ENCODE peak calls at places on chromosome 4, in seven cellular contexts. S is T-helper 1 cell, V is cardiac fibroblast, L is K562, O is KBM-7, H is nephron progenitor cell, F is islet precursor cell. J is an unnamed sample.

GRCh38 chr4:80393246-80393969 is 57.9 kb downstream of the CFAP299 start:
- DNase-seq in V (peak; percentile 77), F (no peak), H (no peak), O (no peak), L (no peak), S (no peak), J (no peak)

GRCh38 chr4:107125496-107125895 is 89.4 kb upstream of the DKK2 start:
- DNase-seq in F (no peak), S (no peak), H (no peak), O (no peak), L (no peak), V (peak; percentile 30), J (no peak)

GRCh38 chr4:153458969-153459368 is 7.2 kb upstream of the TMEM131L start:
- DNase-seq in O (no peak), H (no peak), F (no peak), S (no peak), L (no peak), V (no peak), J (no peak)

GRCh38 chr4:70704333-70705145 is 16.2 kb downstream of the UTP3 start:
- DNase-seq in H (peak; percentile 88), V (peak; percentile 59), S (peak; percentile 51), F (peak; percentile 96), L (peak; percentile 88), O (peak; percentile 72), J (peak; percentile 92)

GRCh38 chr4:56215138-56215793 is 172.0 kb downstream of the AASDH start:
- DNase-seq in V (peak; percentile 51), O (no peak), L (no peak), H (no peak), S (no peak), F (no peak), J (no peak)

GRCh38 chr4:187883836-187884235 is 111.7 kb upstream of the ZFP42 start:
- DNase-seq in O (no peak), V (no peak), F (no peak), H (no peak), S (no peak), L (no peak), J (peak; percentile 19)

GRCh38 chr4:41365726-41366125 is 109.0 kb downstream of the UCHL1 start:
- DNase-seq in S (no peak), H (no peak), F (no peak), V (no peak), O (no peak), L (no peak), J (peak; percentile 20)

GRCh38 chr4:122617597-122618593 is 3.0 kb downstream of the IL21 start:
- DNase-seq in H (no peak), S (no peak), F (peak; percentile 69), V (peak; percentile 32), O (no peak), L (no peak), J (no peak)

GRCh38 chr4:109967798-109968520 is 55.3 kb downstream of the EGF start:
- DNase-seq in O (peak; percentile 50), L (no peak), S (no peak), F (no peak), H (no peak), V (peak; percentile 65), J (no peak)

GRCh38 chr4:72208421-72209075 is 176.7 kb downstream of the NPFFR2 start:
- DNase-seq in F (no peak), L (no peak), H (no peak), V (peak; percentile 3), O (no peak), S (no peak), J (no peak)

GRCh38 chr4:5664778-5665177 is 43.6 kb downstream of the EVC2 start:
- DNase-seq in H (no peak), L (no peak), O (no peak), F (no peak), S (no peak), V (no peak), J (no peak)

GRCh38 chr4:156620786-156621185 is 350.8 kb downstream of the PDGFC start:
- DNase-seq in O (no peak), V (no peak), L (no peak), F (no peak), S (no peak), H (no peak), J (no peak)

GRCh38 chr4:183136880-183137279 is 37.8 kb downstream of the WWC2 start:
- DNase-seq in V (peak; percentile 47), S (no peak), H (no peak), F (no peak), O (no peak), L (no peak), J (no peak)

GRCh38 chr4:15963568-15963967 is 593 bp upstream of the FGFBP2 start:
- DNase-seq in S (no peak), H (no peak), F (no peak), V (no peak), L (no peak), O (no peak), J (no peak)

GRCh38 chr4:58510652-58511051 is 1400.5 kb upstream of the IGFBP7 start:
- DNase-seq in L (no peak), F (no peak), H (no peak), O (no peak), V (no peak), S (no peak), J (no peak)

GRCh38 chr4:158193171-158193749 is 17.0 kb upstream of the TMEM144 start:
- DNase-seq in O (peak; percentile 65), L (peak; percentile 41), V (peak; percentile 50), S (no peak), H (no peak), F (no peak), J (no peak)

GRCh38 chr4:77449162-77449561 is 156.5 kb upstream of the CXCL13 start:
- DNase-seq in L (no peak), O (no peak), H (no peak), V (peak; percentile 14), S (no peak), F (no peak), J (no peak)

GRCh38 chr4:153137168-153137567 is 67.1 kb upstream of the TRIM2 start:
- DNase-seq in L (no peak), O (no peak), H (no peak), F (peak; percentile 76), S (no peak), V (peak; percentile 88), J (no peak)

GRCh38 chr4:13599159-13599558 is 28.4 kb downstream of the BOD1L1 start:
- DNase-seq in F (peak; percentile 62), V (no peak), L (no peak), H (peak; percentile 25), O (no peak), S (no peak), J (peak; percentile 45)

GRCh38 chr4:112361181-112361791 is 64.1 kb downstream of the ALPK1 start:
- DNase-seq in L (no peak), O (no peak), S (no peak), H (no peak), F (peak; percentile 89), V (peak; percentile 25), J (peak; percentile 69)

GRCh38 chr4:80878218-80878617 is 152.3 kb upstream of the BMP3 start:
- DNase-seq in O (no peak), F (no peak), V (no peak), L (no peak), S (no peak), H (no peak), J (no peak)

GRCh38 chr4:1323280-1323634 is 23.8 kb upstream of the UVSSA start:
- DNase-seq in O (no peak), V (no peak), L (no peak), F (no peak), H (no peak), S (no peak), J (no peak)

GRCh38 chr4:688695-689497 is at the start of gene SLC49A3:
- DNase-seq in O (no peak), H (no peak), V (no peak), S (no peak), L (no peak), F (peak; percentile 74), J (peak; percentile 59)

GRCh38 chr4:107283587-107284559 is 247.8 kb upstream of the DKK2 start:
- DNase-seq in O (no peak), F (peak; percentile 89), L (no peak), S (no peak), V (peak; percentile 91), H (peak; percentile 7), J (no peak)

GRCh38 chr4:31045724-31046318 is 325.7 kb downstream of the PCDH7 start:
- DNase-seq in S (no peak), H (peak; percentile 3), F (no peak), L (no peak), V (peak; percentile 32), O (peak; percentile 4), J (peak; percentile 15)

GRCh38 chr4:174672276-174672675 is 150.0 kb upstream of the HPGD start:
- DNase-seq in V (no peak), O (no peak), S (no peak), L (no peak), F (no peak), H (no peak), J (no peak)

GRCh38 chr4:124710911-124711310 is 1.6 kb downstream of the ANKRD50 start:
- DNase-seq in L (no peak), F (no peak), S (no peak), O (no peak), H (no peak), V (peak; percentile 50), J (no peak)

GRCh38 chr4:88823058-88823919 is 125.7 kb upstream of the NAP1L5 start:
- DNase-seq in O (peak; percentile 91), V (peak; percentile 95), H (peak; percentile 80), F (peak; percentile 96), L (peak; percentile 85), S (peak; percentile 30), J (peak; percentile 63)

GRCh38 chr4:10184051-10184450 is 67.5 kb upstream of the WDR1 start:
- DNase-seq in L (no peak), S (no peak), H (no peak), F (no peak), V (peak; percentile 57), O (no peak), J (no peak)

J was measured in WTC11.